ENCODE peak calls at places on chromosomes 1 and 21, in six cellular contexts. H is anterior cingulate cortex; T is dorsolateral prefrontal cortex; F is AG10803; K is stimulated activated CD4-positive, alpha-beta T cell treated with anti-CD3 and anti-CD28 coated beads, TNF-alpha, amount 100 ng/mL, for 4 hours; N is GM23248. E is an unnamed sample.

GRCh38 chr21:8992731-8993174 is 1528.6 kb upstream of the TPTE start:
- DNase-seq in K (no peak), F (no peak), H (no peak), N (no peak), T (no peak), E (no peak)

GRCh38 chr1:44828003-44828651 is 14.9 kb downstream of the PTCH2 start:
- DNase-seq in F (no peak), T (no peak), N (no peak), K (no peak), H (no peak), E (no peak)

GRCh38 chr1:236725638-236726037 is 39.3 kb downstream of the ACTN2 start:
- DNase-seq in K (no peak), N (no peak), F (no peak), H (no peak), T (no peak), E (no peak)

GRCh38 chr1:54416435-54416834 is 10.2 kb upstream of the SSBP3 start:
- DNase-seq in F (no peak), H (no peak), T (no peak), N (no peak), K (no peak), E (no peak)

GRCh38 chr1:23627065-23627464 is 64.5 kb upstream of the RPL11 start:
- DNase-seq in K (no peak), F (no peak), H (no peak), N (no peak), T (no peak), E (no peak)

GRCh38 chr1:54153548-54154439 is 994 bp upstream of the CDCP2 start:
- DNase-seq in K (no peak), N (peak; percentile 89), H (no peak), F (peak; percentile 79), T (no peak), E (no peak)

GRCh38 chr21:32772281-32773047 is 909 bp upstream of the PAXBP1 start:
- DNase-seq in F (peak; percentile 47), K (peak; percentile 47), N (peak; percentile 72), T (no peak), H (no peak), E (peak; percentile 49)

GRCh38 chr1:41811051-41811795 is 107.5 kb downstream of the HIVEP3 start:
- DNase-seq in K (peak; percentile 40), T (no peak), N (peak; percentile 63), H (no peak), F (peak; percentile 28), E (no peak)

GRCh38 chr21:23977971-23978370 is 1629.3 kb downstream of the MRPL39 start:
- DNase-seq in N (no peak), F (no peak), K (no peak), H (no peak), T (no peak), E (no peak)

GRCh38 chr21:34892196-34892595 is 156.9 kb downstream of the RUNX1 start:
- DNase-seq in K (no peak), N (no peak), T (no peak), F (peak; percentile 47), H (no peak), E (no peak)

GRCh38 chr1:201795066-201795465 is 33.9 kb upstream of the IPO9 start:
- DNase-seq in N (peak; percentile 76), H (no peak), K (no peak), T (no peak), F (peak; percentile 48), E (no peak)

E was measured in activated T-helper 1 cell treated with anti-CD3 and anti-CD28 coated beads, Interleukin-2, amount 50 U/mL, for 16 hours.